ENCODE peak calls at places on chromosomes 4 and X, in ten cellular contexts. B is mesendoderm; I is CD8-positive, alpha-beta T cell; R is endodermal cell; Z is HCT116; K is upper lobe of right lung; W is mammary epithelial cell; U is lower lobe of right lung; A is CD4-positive, CD25-positive, alpha-beta regulatory T cell; V is CD8-positive, alpha-beta memory T cell. C is an unnamed sample.
A peak's percentile ranks its signal among the peaks of the same experiment; 100 is the strongest.

GRCh38 chr4:38306482-38307071 is 346.4 kb downstream of the PTTG2 start:
- DNase-seq in B (no peak), I (no peak), R (no peak), Z (no peak), K (no peak), W (no peak), U (no peak), A (peak; percentile 22), V (no peak), C (no peak)

GRCh38 chr4:2141762-2142520 is 82.8 kb downstream of the NAT8L start:
- DNase-seq in B (no peak), I (no peak), R (peak; percentile 53), Z (no peak), K (no peak), W (no peak), U (no peak), A (no peak), V (no peak), C (no peak)

GRCh38 chr4:121555315-121556107 is 141.3 kb downstream of the ANXA5 start:
- DNase-seq in B (no peak), I (no peak), R (no peak), Z (no peak), K (no peak), W (no peak), U (no peak), A (no peak), V (no peak), C (no peak)

GRCh38 chr4:25011135-25011866 is 19.4 kb downstream of the LGI2 start:
- DNase-seq in B (no peak), I (no peak), R (no peak), Z (no peak), K (no peak), W (no peak), U (no peak), A (no peak), V (no peak), C (no peak)

GRCh38 chr4:71614626-71615025 is 169.3 kb downstream of the GC start:
- DNase-seq in B (no peak), I (no peak), R (no peak), Z (no peak), K (no peak), W (no peak), U (no peak), A (no peak), V (no peak), C (no peak)

GRCh38 chr4:16745009-16745408 is 153.4 kb downstream of the LDB2 start:
- DNase-seq in B (peak; percentile 54), I (no peak), R (no peak), Z (no peak), K (no peak), W (no peak), U (no peak), A (no peak), V (no peak), C (no peak)

GRCh38 chrX:106933538-106933961 is 13.3 kb downstream of the CLDN2 start:
- DNase-seq in B (peak; percentile 91), I (no peak), R (peak; percentile 70), Z (no peak), K (peak; percentile 65), W (no peak), U (no peak), A (no peak), V (no peak), C (no peak)

GRCh38 chr4:73438582-73439215 is 2.7 kb downstream of the AFP start:
- DNase-seq in B (no peak), I (no peak), R (no peak), Z (no peak), K (no peak), W (no peak), U (no peak), A (no peak), V (no peak), C (no peak)

GRCh38 chr4:88802138-88802537 is 104.5 kb upstream of the NAP1L5 start:
- DNase-seq in B (no peak), I (no peak), R (no peak), Z (no peak), K (no peak), W (no peak), U (no peak), A (no peak), V (no peak), C (no peak)

GRCh38 chr4:149465941-149466340 is 349.7 kb downstream of the IQCM start:
- DNase-seq in B (no peak), I (no peak), R (no peak), Z (no peak), K (no peak), W (peak; percentile 46), U (no peak), A (no peak), V (no peak), C (no peak)

GRCh38 chr4:33924239-33924638 is 2320.1 kb downstream of the ARAP2 start:
- DNase-seq in B (peak; percentile 87), I (no peak), R (peak; percentile 53), Z (peak; percentile 82), K (no peak), W (peak; percentile 32), U (no peak), A (no peak), V (no peak), C (no peak)

GRCh38 chr4:58225460-58225859 is 1115.3 kb upstream of the IGFBP7 start:
- DNase-seq in B (peak; percentile 58), I (no peak), R (no peak), Z (no peak), K (no peak), W (no peak), U (no peak), A (no peak), V (no peak), C (no peak)

GRCh38 chr4:23234716-23235115 is 542.0 kb downstream of the GBA3 start:
- DNase-seq in B (peak; percentile 43), I (no peak), R (no peak), Z (no peak), K (no peak), W (no peak), U (no peak), A (no peak), V (no peak), C (no peak)

GRCh38 chrX:96994088-96994487 is 110.4 kb downstream of the RPA4 start:
- DNase-seq in B (no peak), I (no peak), R (no peak), Z (no peak), K (no peak), W (no peak), U (no peak), A (no peak), V (no peak), C (no peak)

GRCh38 chr4:2321279-2322196 is 59.6 kb upstream of the MXD4 start:
- DNase-seq in B (no peak), I (no peak), R (peak; percentile 47), Z (no peak), K (no peak), W (no peak), U (no peak), A (no peak), V (no peak), C (no peak)

GRCh38 chr4:5962416-5962815 is 55.8 kb downstream of the C4orf50 start:
- DNase-seq in B (no peak), I (no peak), R (peak; percentile 42), Z (no peak), K (peak; percentile 27), W (no peak), U (no peak), A (no peak), V (no peak), C (no peak)
- H3K27me3 ChIP-seq in B (no peaks in the 10 kb centered on the region), I (no peaks in the 10 kb centered on the region), R (no peaks in the 10 kb centered on the region), Z (peaks cover 12% of the 10 kb centered on the region), K (peaks cover 4% of the 10 kb centered on the region), W (peaks cover 2% of the 10 kb centered on the region), U (no peaks in the 10 kb centered on the region), A (no peaks in the 10 kb centered on the region), V (no peaks in the 10 kb centered on the region), C (peaks cover 69% of the 10 kb centered on the region)

DNA sequence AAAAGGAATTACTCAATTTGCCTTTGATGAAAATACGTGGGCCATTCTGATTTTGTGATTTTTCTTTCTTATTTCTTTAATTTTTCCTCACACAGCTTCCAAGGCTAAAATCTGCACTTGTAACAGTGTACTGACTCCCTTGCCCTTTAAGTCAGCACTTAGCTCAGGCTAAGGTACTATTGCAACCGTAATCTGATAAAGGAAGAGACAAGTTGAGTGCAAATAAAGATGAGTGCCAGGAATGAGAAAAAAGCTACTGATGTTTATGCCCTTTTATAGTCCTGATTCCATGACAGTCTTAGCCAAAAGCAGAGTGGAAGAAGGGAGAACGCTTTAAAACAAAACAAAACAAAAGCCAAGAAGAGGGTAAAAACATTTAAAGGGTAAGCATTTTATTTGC is 6.0 kb downstream of the DMD start:
- DNase-seq in B (no peak), I (no peak), R (no peak), Z (no peak), K (no peak), W (no peak), U (no peak), A (no peak), V (no peak), C (no peak)
- H3K27me3 ChIP-seq in B (no peaks in the 10 kb centered on the region), I (no peaks in the 10 kb centered on the region), R (no peaks in the 10 kb centered on the region), Z (no peaks in the 10 kb centered on the region), K (no peaks in the 10 kb centered on the region), W (no peaks in the 10 kb centered on the region), U (no peaks in the 10 kb centered on the region), A (no peaks in the 10 kb centered on the region), V (no peaks in the 10 kb centered on the region), C (no peaks in the 10 kb centered on the region)

GRCh38 chr4:21949073-21949457 is 493 bp upstream of the KCNIP4 start:
- DNase-seq in B (peak; percentile 14), I (no peak), R (no peak), Z (no peak), K (peak; percentile 64), W (peak; percentile 40), U (no peak), A (no peak), V (no peak), C (no peak)
- H3K27me3 ChIP-seq in B (peaks cover 10% of the 10 kb centered on the region), I (peaks cover 4% of the 10 kb centered on the region), R (peaks cover 58% of the 10 kb centered on the region), Z (no peaks in the 10 kb centered on the region), K (peaks cover 31% of the 10 kb centered on the region), W (peaks cover 15% of the 10 kb centered on the region), U (peaks cover 15% of the 10 kb centered on the region), A (no peaks in the 10 kb centered on the region), V (no peaks in the 10 kb centered on the region), C (peaks cover 3% of the 10 kb centered on the region)

GRCh38 chr4:158949094-158949493 is 153.8 kb upstream of the RAPGEF2 start:
- DNase-seq in B (no peak), I (no peak), R (no peak), Z (no peak), K (no peak), W (peak; percentile 68), U (no peak), A (no peak), V (no peak), C (no peak)

GRCh38 chr4:158948071-158948470 is 154.8 kb upstream of the RAPGEF2 start:
- DNase-seq in B (no peak), I (no peak), R (no peak), Z (no peak), K (no peak), W (no peak), U (no peak), A (no peak), V (no peak), C (no peak)

GRCh38 chr4:158945529-158946108 is 157.3 kb upstream of the RAPGEF2 start:
- DNase-seq in B (no peak), I (no peak), R (no peak), Z (no peak), K (no peak), W (no peak), U (no peak), A (no peak), V (no peak), C (no peak)

GRCh38 chr4:158941321-158941720 is 161.6 kb upstream of the RAPGEF2 start:
- DNase-seq in B (no peak), I (no peak), R (no peak), Z (no peak), K (no peak), W (no peak), U (no peak), A (no peak), V (no peak), C (no peak)

GRCh38 chr4:158946825-158947224 is 156.1 kb upstream of the RAPGEF2 start:
- DNase-seq in B (no peak), I (no peak), R (no peak), Z (no peak), K (no peak), W (no peak), U (no peak), A (no peak), V (no peak), C (no peak)
- H3K27me3 ChIP-seq in B (no peaks in the 10 kb centered on the region), I (no peaks in the 10 kb centered on the region), R (no peaks in the 10 kb centered on the region), Z (no peaks in the 10 kb centered on the region), K (no peaks in the 10 kb centered on the region), W (no peaks in the 10 kb centered on the region), U (no peaks in the 10 kb centered on the region), A (no peaks in the 10 kb centered on the region), V (no peaks in the 10 kb centered on the region), C (no peaks in the 10 kb centered on the region)

C was measured in esophagus squamous epithelium.